ENCODE peak calls at places on chromosome 21, in four cellular contexts. One of them, this sample, is unnamed.

GRCh38 chr21:33231526-33231925 is 1.8 kb downstream of the IFNAR2 start:
- DNase-seq in activated T-cell treated with anti-CD3 and anti-CD28 coated beads for 1 hour: no peak
- DNase-seq in MV-4-11: no peak
- DNase-seq in iris pigment epithelial cell: no peak
- DNase-seq in this sample: no peak

GRCh38 chr21:38831526-38832467 is 26.1 kb downstream of the ETS2 start:
- DNase-seq in activated T-cell treated with anti-CD3 and anti-CD28 coated beads for 1 hour: no peak
- DNase-seq in iris pigment epithelial cell: peak
- DNase-seq in MV-4-11: peak
- DNase-seq in this sample: peak

GRCh38 chr21:30638686-30639085 is 3.7 kb downstream of the KRTAP20-2 start:
- DNase-seq in MV-4-11: no peak
- DNase-seq in iris pigment epithelial cell: no peak
- DNase-seq in activated T-cell treated with anti-CD3 and anti-CD28 coated beads for 1 hour: no peak
- DNase-seq in this sample: no peak

GRCh38 chr21:38349111-38349746 is 92.4 kb downstream of the KCNJ15 start:
- DNase-seq in activated T-cell treated with anti-CD3 and anti-CD28 coated beads for 1 hour: no peak
- DNase-seq in MV-4-11: no peak
- DNase-seq in iris pigment epithelial cell: peak
- DNase-seq in this sample: no peak

GRCh38 chr21:34939673-34940321 is 109.3 kb downstream of the RUNX1 start:
- DNase-seq in MV-4-11: no peak
- DNase-seq in activated T-cell treated with anti-CD3 and anti-CD28 coated beads for 1 hour: no peak
- DNase-seq in iris pigment epithelial cell: no peak
- DNase-seq in this sample: no peak

GRCh38 chr21:46046471-46046870 is 51.4 kb upstream of the COL6A2 start:
- DNase-seq in iris pigment epithelial cell: no peak
- DNase-seq in activated T-cell treated with anti-CD3 and anti-CD28 coated beads for 1 hour: no peak
- DNase-seq in MV-4-11: peak
- DNase-seq in this sample: no peak

GRCh38 chr21:45080639-45081414 is 6.4 kb downstream of the ADARB1 start:
- DNase-seq in iris pigment epithelial cell: peak
- DNase-seq in MV-4-11: peak
- DNase-seq in activated T-cell treated with anti-CD3 and anti-CD28 coated beads for 1 hour: no peak
- DNase-seq in this sample: peak

GRCh38 chr21:27423906-27424595 is 457.2 kb upstream of the ADAMTS5 start:
- DNase-seq in activated T-cell treated with anti-CD3 and anti-CD28 coated beads for 1 hour: no peak
- DNase-seq in iris pigment epithelial cell: peak
- DNase-seq in MV-4-11: no peak
- DNase-seq in this sample: no peak

GRCh38 chr21:16004523-16004922 is 274.7 kb downstream of the USP25 start:
- DNase-seq in activated T-cell treated with anti-CD3 and anti-CD28 coated beads for 1 hour: no peak
- DNase-seq in iris pigment epithelial cell: no peak
- DNase-seq in MV-4-11: no peak
- DNase-seq in this sample: no peak

This sample was measured in PC-3.